ENCODE peak calls at places on chromosome 1, in six cellular contexts. W, V, I, L, H and B are unnamed samples.

GRCh38 chr1:27970401-27970800 is 10.6 kb downstream of the XKR8 start:
- DNase-seq in I (no peak), L (peak), W (no peak), H (no peak), V (no peak), B (no peak)

GRCh38 chr1:3768811-3769390 is 3.6 kb upstream of the SMIM1 start:
- DNase-seq in V (no peak), L (no peak), W (no peak), H (no peak), I (no peak), B (no peak)

GRCh38 chr1:173175514-173176146 is 31.5 kb downstream of the TNFSF4 start:
- DNase-seq in W (no peak), I (no peak), V (no peak), H (no peak), L (no peak), B (no peak)

GRCh38 chr1:27906764-27907163 is 28.0 kb upstream of the SMPDL3B start:
- DNase-seq in L (no peak), V (no peak), H (no peak), W (no peak), I (no peak), B (no peak)

GRCh38 chr1:170623171-170623570 is 40.8 kb upstream of the PRRX1 start:
- DNase-seq in H (no peak), W (no peak), V (no peak), I (no peak), L (peak), B (peak)

GRCh38 chr1:67687649-67688048 is 2.6 kb downstream of the GADD45A start:
- DNase-seq in H (no peak), L (peak), I (no peak), V (no peak), W (no peak), B (no peak)

GRCh38 chr1:43668956-43669355 is 19.0 kb downstream of the KDM4A start:
- DNase-seq in I (no peak), V (no peak), H (no peak), W (no peak), L (no peak), B (no peak)

GRCh38 chr1:220874201-220874655 is 5.0 kb upstream of the HLX start:
- DNase-seq in V (peak), I (peak), W (peak), L (no peak), H (no peak), B (no peak)

GRCh38 chr1:21761052-21761451 is 21.9 kb downstream of the USP48 start:
- DNase-seq in H (no peak), I (no peak), V (no peak), W (no peak), L (no peak), B (no peak)

GRCh38 chr1:110152133-110152785 is 2.0 kb downstream of the SLC6A17 start:
- DNase-seq in L (no peak), I (no peak), W (no peak), H (no peak), V (peak), B (peak)

GRCh38 chr1:99397029-99397428 is 132.7 kb downstream of the PLPPR4 start:
- DNase-seq in H (no peak), V (no peak), L (no peak), I (no peak), W (no peak), B (no peak)

GRCh38 chr1:238642231-238642630 is 744.1 kb upstream of the CHRM3 start:
- DNase-seq in V (no peak), W (no peak), H (no peak), L (no peak), I (no peak), B (no peak)

GRCh38 chr1:25799346-25799720 is 660 bp upstream of the SELENON start:
- DNase-seq in L (no peak), I (no peak), H (no peak), V (no peak), W (no peak), B (no peak)
- H3K27ac ChIP-seq in L (no peak), I (peak), H (peak), V (peak), W (peak), B (no peak)

GRCh38 chr1:97632776-97633175 is 288.1 kb downstream of the DPYD start:
- DNase-seq in L (no peak), H (no peak), I (no peak), W (no peak), V (no peak), B (no peak)
- H3K27ac ChIP-seq in L (no peak), H (no peak), I (no peak), W (no peak), V (no peak), B (no peak)

GRCh38 chr1:51417496-51418383 is 87.4 kb upstream of the TTC39A start:
- DNase-seq in V (no peak), H (no peak), L (no peak), W (no peak), I (no peak), B (no peak)
- H3K27ac ChIP-seq in V (no peak), H (no peak), L (no peak), W (no peak), I (no peak), B (no peak)

GRCh38 chr1:163203561-163203960 is 845 bp upstream of the RGS5 start:
- DNase-seq in L (no peak), H (no peak), W (no peak), V (no peak), I (no peak), B (no peak)
- H3K27ac ChIP-seq in L (no peak), H (no peak), W (peak), V (no peak), I (no peak), B (no peak)

GRCh38 chr1:19393051-19393450 is 80.9 kb downstream of the SLC66A1 start:
- DNase-seq in W (no peak), V (no peak), H (no peak), I (no peak), L (no peak), B (no peak)
- H3K27ac ChIP-seq in W (peak), V (no peak), H (no peak), I (no peak), L (no peak), B (no peak)

DNA sequence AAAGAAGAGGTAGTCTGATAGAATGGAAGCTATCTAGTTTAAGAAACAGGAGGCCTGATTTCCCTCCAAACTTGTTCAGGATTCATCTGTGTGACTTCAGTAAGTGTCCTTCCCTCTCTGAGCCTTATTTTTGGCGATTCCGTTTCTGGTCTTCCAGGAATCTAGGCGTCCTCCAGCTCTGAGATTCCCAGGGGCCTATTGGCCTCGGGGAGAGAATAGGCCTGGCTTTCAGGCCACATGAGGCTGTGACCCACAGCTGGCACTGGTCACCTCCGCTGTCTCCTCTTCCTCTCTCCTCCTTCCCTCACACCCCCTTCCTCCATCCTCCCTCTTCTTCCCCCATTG is 95.0 kb downstream of the FOXD2 start:
- DNase-seq in V (no peak), H (no peak), L (no peak), I (no peak), W (no peak), B (no peak)
- H3K27ac ChIP-seq in V (no peak), H (no peak), L (no peak), I (no peak), W (no peak), B (no peak)

DNA sequence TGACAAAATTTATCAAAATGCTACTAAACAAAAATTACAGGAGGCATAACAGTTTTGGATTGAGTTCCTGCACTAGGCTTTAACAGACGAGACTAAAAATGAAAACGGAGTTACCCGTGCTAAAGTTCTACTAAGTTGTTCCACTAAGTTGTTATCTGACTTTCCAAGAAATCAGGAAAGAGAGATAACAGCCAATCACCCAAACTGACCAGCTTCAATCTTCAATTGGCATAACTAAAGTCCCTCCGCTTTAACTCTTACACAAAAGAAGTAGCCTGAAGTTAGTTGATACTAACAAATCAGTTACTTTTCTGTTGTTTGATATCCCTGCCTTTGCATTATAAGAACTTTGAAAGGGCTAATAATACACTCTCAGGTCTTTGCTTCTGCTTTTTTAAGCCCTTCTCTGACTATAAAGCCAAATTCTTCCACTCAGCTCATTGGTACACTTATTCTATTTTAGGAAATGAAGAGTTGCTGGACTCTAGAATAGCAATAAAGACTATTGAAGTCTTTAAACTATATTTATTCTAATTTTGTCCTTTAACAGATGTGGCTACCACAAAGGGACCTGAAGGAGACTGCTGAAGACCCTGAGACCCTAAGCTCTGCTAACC is 61.3 kb downstream of the TESK2 start:
- DNase-seq in I (no peak), H (no peak), W (no peak), L (no peak), V (no peak), B (no peak)
- H3K27ac ChIP-seq in I (no peak), H (no peak), W (no peak), L (no peak), V (no peak), B (no peak)

DNA sequence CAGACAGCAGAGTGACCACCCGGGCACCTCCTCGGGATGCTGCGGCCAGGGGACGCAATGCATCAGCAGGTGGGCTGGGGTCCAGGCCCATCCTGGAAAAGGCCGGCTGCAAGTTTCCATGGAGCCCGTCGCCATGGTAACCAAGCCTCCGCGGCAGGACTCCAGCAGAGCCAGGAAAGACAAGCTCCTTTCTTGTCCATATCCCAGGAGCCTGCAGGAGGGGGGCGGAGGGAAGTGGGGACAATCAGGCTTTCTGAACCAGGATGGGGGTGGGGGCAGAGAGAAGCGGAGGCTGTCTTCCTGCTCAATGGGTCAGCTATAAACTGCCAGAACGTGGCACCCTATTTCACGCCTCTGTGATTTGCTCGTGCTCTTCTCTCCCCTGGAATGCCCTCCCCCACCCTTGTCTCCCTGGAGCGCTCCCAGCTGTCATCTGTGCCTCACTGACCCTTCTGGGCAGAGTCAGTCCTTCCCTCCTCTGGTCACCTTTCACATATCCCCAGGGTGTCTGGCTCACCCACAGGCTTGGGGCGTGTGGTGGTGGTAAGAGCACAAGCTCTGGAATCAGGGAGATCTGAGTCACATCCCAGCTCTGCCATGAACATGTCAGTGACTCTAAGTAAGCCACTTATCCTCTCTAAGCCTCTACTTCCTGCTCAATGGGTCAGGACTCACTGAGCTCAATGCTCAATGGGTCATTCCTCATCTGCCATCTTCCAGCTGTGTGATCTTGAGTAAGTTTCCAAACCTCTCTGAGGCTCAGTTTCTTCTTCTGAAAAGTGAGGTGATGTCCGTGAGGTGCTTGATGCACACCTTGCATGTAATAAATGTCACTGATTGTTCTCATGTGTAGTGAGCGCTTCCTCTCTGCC is 58.9 kb upstream of the LAPTM5 start:
- DNase-seq in H (peak), V (no peak), W (peak), I (peak), L (peak), B (peak)
- H3K27ac ChIP-seq in H (no peak), V (no peak), W (peak), I (no peak), L (peak), B (no peak)